ENCODE peak calls at places on chromosomes 3 and 15, in ten cellular contexts. One of them, this sample, is unnamed.

GRCh38 chr3:121970047-121970446 is 52.0 kb downstream of the ILDR1 start:
- DNase-seq in NCI-H1417: no peak
- DNase-seq in amniotic stem cell: no peak
- DNase-seq in endothelial cell: no peak
- DNase-seq in activated naive CD4-positive, alpha-beta T cell treated with anti-CD3 and anti-CD28 coated beads, Interleukin-2, amount 10 ng/mL, durations not matched to agents 7 days and 5 days: no peak
- DNase-seq in mesenteric fat pad: no peak
- DNase-seq in HEK293T: no peak
- DNase-seq in stimulated activated naive CD8-positive, alpha-beta T cell treated with anti-CD3 and anti-CD28 coated beads, Interleukin-15, amount 100 ng/mL, for 72 hours: no peak
- DNase-seq in NCI-H774: no peak
- DNase-seq in NCI-H460: no peak
- DNase-seq in this sample: no peak

GRCh38 chr3:129231331-129232119 is 17.9 kb upstream of the COPG1 start:
- DNase-seq in NCI-H1417: no peak
- DNase-seq in amniotic stem cell: no peak
- DNase-seq in endothelial cell: no peak
- DNase-seq in activated naive CD4-positive, alpha-beta T cell treated with anti-CD3 and anti-CD28 coated beads, Interleukin-2, amount 10 ng/mL, durations not matched to agents 7 days and 5 days: no peak
- DNase-seq in mesenteric fat pad: no peak
- DNase-seq in HEK293T: no peak
- DNase-seq in stimulated activated naive CD8-positive, alpha-beta T cell treated with anti-CD3 and anti-CD28 coated beads, Interleukin-15, amount 100 ng/mL, for 72 hours: no peak
- DNase-seq in NCI-H774: peak
- DNase-seq in NCI-H460: no peak
- DNase-seq in this sample: no peak

GRCh38 chr3:38627956-38628355 is 21.5 kb downstream of the SCN5A start:
- DNase-seq in NCI-H1417: no peak
- DNase-seq in amniotic stem cell: no peak
- DNase-seq in endothelial cell: peak
- DNase-seq in activated naive CD4-positive, alpha-beta T cell treated with anti-CD3 and anti-CD28 coated beads, Interleukin-2, amount 10 ng/mL, durations not matched to agents 7 days and 5 days: peak
- DNase-seq in mesenteric fat pad: no peak
- DNase-seq in HEK293T: peak
- DNase-seq in stimulated activated naive CD8-positive, alpha-beta T cell treated with anti-CD3 and anti-CD28 coated beads, Interleukin-15, amount 100 ng/mL, for 72 hours: peak
- DNase-seq in NCI-H774: no peak
- DNase-seq in NCI-H460: no peak
- DNase-seq in this sample: no peak

GRCh38 chr15:39465843-39466242 is 115.0 kb upstream of the THBS1 start:
- DNase-seq in NCI-H1417: no peak
- DNase-seq in amniotic stem cell: no peak
- DNase-seq in endothelial cell: no peak
- DNase-seq in activated naive CD4-positive, alpha-beta T cell treated with anti-CD3 and anti-CD28 coated beads, Interleukin-2, amount 10 ng/mL, durations not matched to agents 7 days and 5 days: no peak
- DNase-seq in mesenteric fat pad: no peak
- DNase-seq in HEK293T: no peak
- DNase-seq in stimulated activated naive CD8-positive, alpha-beta T cell treated with anti-CD3 and anti-CD28 coated beads, Interleukin-15, amount 100 ng/mL, for 72 hours: no peak
- DNase-seq in NCI-H774: no peak
- DNase-seq in NCI-H460: no peak
- DNase-seq in this sample: no peak

GRCh38 chr15:62063851-62064635 is 2.7 kb upstream of the C2CD4A start:
- DNase-seq in NCI-H1417: no peak
- DNase-seq in amniotic stem cell: no peak
- DNase-seq in endothelial cell: no peak
- DNase-seq in activated naive CD4-positive, alpha-beta T cell treated with anti-CD3 and anti-CD28 coated beads, Interleukin-2, amount 10 ng/mL, durations not matched to agents 7 days and 5 days: no peak
- DNase-seq in mesenteric fat pad: no peak
- DNase-seq in HEK293T: no peak
- DNase-seq in stimulated activated naive CD8-positive, alpha-beta T cell treated with anti-CD3 and anti-CD28 coated beads, Interleukin-15, amount 100 ng/mL, for 72 hours: no peak
- DNase-seq in NCI-H774: no peak
- DNase-seq in NCI-H460: peak
- DNase-seq in this sample: no peak

GRCh38 chr3:136075218-136075808 is 109.8 kb downstream of the PPP2R3A start:
- DNase-seq in NCI-H1417: peak
- DNase-seq in amniotic stem cell: peak
- DNase-seq in endothelial cell: peak
- DNase-seq in activated naive CD4-positive, alpha-beta T cell treated with anti-CD3 and anti-CD28 coated beads, Interleukin-2, amount 10 ng/mL, durations not matched to agents 7 days and 5 days: peak
- DNase-seq in mesenteric fat pad: no peak
- DNase-seq in HEK293T: peak
- DNase-seq in stimulated activated naive CD8-positive, alpha-beta T cell treated with anti-CD3 and anti-CD28 coated beads, Interleukin-15, amount 100 ng/mL, for 72 hours: peak
- DNase-seq in NCI-H774: peak
- DNase-seq in NCI-H460: peak
- DNase-seq in this sample: peak

GRCh38 chr3:77467702-77468407 is 428.0 kb downstream of the ROBO2 start:
- DNase-seq in NCI-H1417: no peak
- DNase-seq in amniotic stem cell: no peak
- DNase-seq in endothelial cell: no peak
- DNase-seq in activated naive CD4-positive, alpha-beta T cell treated with anti-CD3 and anti-CD28 coated beads, Interleukin-2, amount 10 ng/mL, durations not matched to agents 7 days and 5 days: no peak
- DNase-seq in mesenteric fat pad: no peak
- DNase-seq in HEK293T: no peak
- DNase-seq in stimulated activated naive CD8-positive, alpha-beta T cell treated with anti-CD3 and anti-CD28 coated beads, Interleukin-15, amount 100 ng/mL, for 72 hours: no peak
- DNase-seq in NCI-H774: no peak
- DNase-seq in NCI-H460: no peak
- DNase-seq in this sample: no peak

GRCh38 chr15:42138968-42139386 is 17.5 kb downstream of the PLA2G4F start:
- DNase-seq in NCI-H1417: no peak
- DNase-seq in amniotic stem cell: no peak
- DNase-seq in endothelial cell: no peak
- DNase-seq in activated naive CD4-positive, alpha-beta T cell treated with anti-CD3 and anti-CD28 coated beads, Interleukin-2, amount 10 ng/mL, durations not matched to agents 7 days and 5 days: peak
- DNase-seq in mesenteric fat pad: peak
- DNase-seq in HEK293T: no peak
- DNase-seq in stimulated activated naive CD8-positive, alpha-beta T cell treated with anti-CD3 and anti-CD28 coated beads, Interleukin-15, amount 100 ng/mL, for 72 hours: no peak
- DNase-seq in NCI-H774: no peak
- DNase-seq in NCI-H460: no peak
- DNase-seq in this sample: no peak